ENCODE peak calls at places on chromosome 19, in ten cellular contexts. One of them, this sample, is unnamed.
A peak's percentile ranks its signal among the peaks of the same experiment; 100 is the strongest.

GRCh38 chr19:18996351-18996750 is 37.0 kb downstream of the SUGP2 start:
- DNase-seq in CD8-positive, alpha-beta memory T cell: no peak
- DNase-seq in endodermal cell: no peak
- DNase-seq in kidney: no peak
- DNase-seq in GM23338: no peak
- DNase-seq in adrenal gland: no peak
- DNase-seq in CD4-positive, CD25-positive, alpha-beta regulatory T cell: no peak
- DNase-seq in heart left ventricle: no peak
- DNase-seq in suprapubic skin: no peak
- DNase-seq in fibroblast of lung: no peak
- DNase-seq in this sample: no peak

GRCh38 chr19:41327499-41328156 is 17.7 kb downstream of the CCDC97 start:
- DNase-seq in suprapubic skin: peak; percentile 88
- DNase-seq in GM23338: peak; percentile 67
- DNase-seq in heart left ventricle: peak; percentile 83
- DNase-seq in CD8-positive, alpha-beta memory T cell: peak; percentile 97
- DNase-seq in fibroblast of lung: peak; percentile 22
- DNase-seq in CD4-positive, CD25-positive, alpha-beta regulatory T cell: peak; percentile 76
- DNase-seq in adrenal gland: peak; percentile 64
- DNase-seq in endodermal cell: peak; percentile 76
- DNase-seq in kidney: peak; percentile 95
- DNase-seq in this sample: peak; percentile 85

GRCh38 chr19:17530586-17530985 is 19.1 kb downstream of the PGLS start:
- DNase-seq in CD8-positive, alpha-beta memory T cell: no peak
- DNase-seq in suprapubic skin: no peak
- DNase-seq in endodermal cell: peak; percentile 86
- DNase-seq in CD4-positive, CD25-positive, alpha-beta regulatory T cell: no peak
- DNase-seq in kidney: no peak
- DNase-seq in heart left ventricle: no peak
- DNase-seq in GM23338: peak; percentile 73
- DNase-seq in fibroblast of lung: no peak
- DNase-seq in adrenal gland: no peak
- DNase-seq in this sample: no peak

GRCh38 chr19:19406878-19407639 is 1.6 kb downstream of the GATAD2A start:
- DNase-seq in kidney: no peak
- DNase-seq in adrenal gland: peak; percentile 65
- DNase-seq in endodermal cell: no peak
- DNase-seq in CD4-positive, CD25-positive, alpha-beta regulatory T cell: peak; percentile 47
- DNase-seq in GM23338: no peak
- DNase-seq in heart left ventricle: no peak
- DNase-seq in CD8-positive, alpha-beta memory T cell: peak; percentile 63
- DNase-seq in fibroblast of lung: peak; percentile 55
- DNase-seq in suprapubic skin: no peak
- DNase-seq in this sample: peak; percentile 52

GRCh38 chr19:18672606-18673337 is 10.7 kb upstream of the CRTC1 start:
- DNase-seq in kidney: no peak
- DNase-seq in CD8-positive, alpha-beta memory T cell: no peak
- DNase-seq in heart left ventricle: no peak
- DNase-seq in endodermal cell: no peak
- DNase-seq in fibroblast of lung: peak; percentile 86
- DNase-seq in adrenal gland: no peak
- DNase-seq in GM23338: peak; percentile 59
- DNase-seq in CD4-positive, CD25-positive, alpha-beta regulatory T cell: no peak
- DNase-seq in suprapubic skin: no peak
- DNase-seq in this sample: peak; percentile 27

GRCh38 chr19:43820098-43820860 is 6.8 kb upstream of the ZNF283 start:
- DNase-seq in CD4-positive, CD25-positive, alpha-beta regulatory T cell: peak; percentile 8
- DNase-seq in kidney: peak; percentile 77
- DNase-seq in fibroblast of lung: peak; percentile 66
- DNase-seq in endodermal cell: peak; percentile 58
- DNase-seq in adrenal gland: no peak
- DNase-seq in CD8-positive, alpha-beta memory T cell: no peak
- DNase-seq in suprapubic skin: no peak
- DNase-seq in GM23338: peak; percentile 91
- DNase-seq in heart left ventricle: peak; percentile 45
- DNase-seq in this sample: no peak

GRCh38 chr19:49613374-49613773 is 22.4 kb downstream of the PRR12 start:
- DNase-seq in CD8-positive, alpha-beta memory T cell: no peak
- DNase-seq in suprapubic skin: no peak
- DNase-seq in adrenal gland: peak; percentile 85
- DNase-seq in kidney: no peak
- DNase-seq in CD4-positive, CD25-positive, alpha-beta regulatory T cell: no peak
- DNase-seq in heart left ventricle: no peak
- DNase-seq in fibroblast of lung: peak; percentile 55
- DNase-seq in GM23338: no peak
- DNase-seq in endodermal cell: no peak
- DNase-seq in this sample: no peak

GRCh38 chr19:10290876-10291553 is 1.3 kb downstream of the ICAM5 start:
- DNase-seq in kidney: peak; percentile 94
- DNase-seq in heart left ventricle: no peak
- DNase-seq in GM23338: peak; percentile 76
- DNase-seq in CD8-positive, alpha-beta memory T cell: peak; percentile 71
- DNase-seq in adrenal gland: no peak
- DNase-seq in CD4-positive, CD25-positive, alpha-beta regulatory T cell: peak; percentile 40
- DNase-seq in suprapubic skin: no peak
- DNase-seq in fibroblast of lung: peak; percentile 40
- DNase-seq in endodermal cell: peak; percentile 82
- DNase-seq in this sample: peak; percentile 36

GRCh38 chr19:41299755-41300089 is 10.2 kb upstream of the CCDC97 start:
- DNase-seq in CD8-positive, alpha-beta memory T cell: peak; percentile 81
- DNase-seq in adrenal gland: peak; percentile 81
- DNase-seq in heart left ventricle: peak; percentile 79
- DNase-seq in CD4-positive, CD25-positive, alpha-beta regulatory T cell: peak; percentile 40
- DNase-seq in GM23338: no peak
- DNase-seq in kidney: no peak
- DNase-seq in suprapubic skin: no peak
- DNase-seq in fibroblast of lung: peak; percentile 87
- DNase-seq in endodermal cell: no peak
- DNase-seq in this sample: no peak

GRCh38 chr19:52725528-52725961 is 9.3 kb downstream of the ZNF611 start:
- DNase-seq in suprapubic skin: no peak
- DNase-seq in endodermal cell: no peak
- DNase-seq in adrenal gland: no peak
- DNase-seq in fibroblast of lung: no peak
- DNase-seq in kidney: no peak
- DNase-seq in heart left ventricle: no peak
- DNase-seq in GM23338: no peak
- DNase-seq in CD4-positive, CD25-positive, alpha-beta regulatory T cell: no peak
- DNase-seq in CD8-positive, alpha-beta memory T cell: no peak
- DNase-seq in this sample: no peak

GRCh38 chr19:55246462-55247451 is 12.1 kb downstream of the PPP6R1 start:
- DNase-seq in suprapubic skin: no peak
- DNase-seq in GM23338: no peak
- DNase-seq in endodermal cell: no peak
- DNase-seq in heart left ventricle: no peak
- DNase-seq in fibroblast of lung: no peak
- DNase-seq in CD8-positive, alpha-beta memory T cell: no peak
- DNase-seq in adrenal gland: no peak
- DNase-seq in kidney: peak; percentile 68
- DNase-seq in CD4-positive, CD25-positive, alpha-beta regulatory T cell: no peak
- DNase-seq in this sample: no peak

GRCh38 chr19:33601583-33601982 is 20.2 kb upstream of the CHST8 start:
- DNase-seq in endodermal cell: no peak
- DNase-seq in GM23338: no peak
- DNase-seq in CD4-positive, CD25-positive, alpha-beta regulatory T cell: no peak
- DNase-seq in kidney: no peak
- DNase-seq in suprapubic skin: no peak
- DNase-seq in CD8-positive, alpha-beta memory T cell: no peak
- DNase-seq in fibroblast of lung: no peak
- DNase-seq in heart left ventricle: no peak
- DNase-seq in adrenal gland: no peak
- DNase-seq in this sample: no peak
- H3K4me3 ChIP-seq in endodermal cell: no peak overlapping the region
- H3K4me3 ChIP-seq in GM23338: no peak overlapping the region
- H3K4me3 ChIP-seq in CD4-positive, CD25-positive, alpha-beta regulatory T cell: no peak overlapping the region
- H3K4me3 ChIP-seq in kidney: no peak overlapping the region
- H3K4me3 ChIP-seq in suprapubic skin: no peak overlapping the region
- H3K4me3 ChIP-seq in CD8-positive, alpha-beta memory T cell: no peak overlapping the region
- H3K4me3 ChIP-seq in fibroblast of lung: no peak overlapping the region
- H3K4me3 ChIP-seq in heart left ventricle: no peak overlapping the region
- H3K4me3 ChIP-seq in adrenal gland: no peak overlapping the region
- H3K4me3 ChIP-seq in this sample: no peak overlapping the region

DNA sequence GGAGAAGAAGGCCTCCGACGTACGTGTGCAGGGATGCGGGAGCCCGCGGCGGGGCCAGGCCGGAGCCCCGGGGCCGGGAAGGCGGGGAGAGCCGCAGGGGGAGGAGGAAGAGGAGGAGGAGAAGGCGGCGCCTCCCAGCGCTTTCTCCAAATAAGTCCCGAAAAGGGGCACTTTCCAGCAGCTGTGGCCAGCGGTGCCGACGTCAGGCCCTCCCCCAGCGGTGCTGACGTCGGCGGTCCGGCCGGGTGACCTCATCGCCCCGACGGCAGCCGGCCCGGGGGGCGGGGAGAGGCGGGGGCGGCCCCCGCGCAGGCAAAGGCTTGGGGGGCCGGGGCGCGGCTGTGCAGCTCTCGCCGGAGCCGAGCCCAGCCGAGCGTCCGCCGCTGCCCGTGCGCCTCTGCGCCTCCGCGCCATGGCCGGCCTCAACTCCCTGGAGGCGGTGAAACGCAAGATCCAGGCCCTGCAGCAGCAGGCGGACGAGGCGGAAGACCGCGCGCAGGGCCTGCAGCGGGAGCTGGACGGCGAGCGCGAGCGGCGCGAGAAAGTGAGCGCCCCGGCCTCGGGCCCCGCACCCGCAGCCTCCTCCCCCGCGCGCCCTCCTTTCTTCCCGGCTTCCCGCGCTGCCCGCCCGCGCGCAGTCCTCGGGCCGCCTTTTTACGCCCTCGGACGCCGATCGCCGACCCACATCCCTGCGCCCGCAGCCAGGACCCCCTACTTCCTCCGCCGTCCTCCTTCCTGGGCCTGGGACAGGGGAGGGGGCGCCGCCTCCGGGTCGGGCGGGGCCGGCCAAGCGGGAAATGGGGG is at the start of gene TPM4:
- DNase-seq in adrenal gland: peak; percentile 91
- DNase-seq in fibroblast of lung: peak; percentile 98
- DNase-seq in CD8-positive, alpha-beta memory T cell: peak; percentile 87
- DNase-seq in kidney: peak; percentile 98
- DNase-seq in endodermal cell: peak; percentile 96
- DNase-seq in suprapubic skin: peak; percentile 97
- DNase-seq in GM23338: peak; percentile 95
- DNase-seq in heart left ventricle: peak; percentile 95
- DNase-seq in CD4-positive, CD25-positive, alpha-beta regulatory T cell: peak; percentile 70
- DNase-seq in this sample: peak; percentile 82
- H3K36me3 ChIP-seq in adrenal gland: peaks cover 5% of the 10 kb centered on the region
- H3K36me3 ChIP-seq in fibroblast of lung: peaks cover 12% of the 10 kb centered on the region
- H3K36me3 ChIP-seq in CD8-positive, alpha-beta memory T cell: peaks cover 7% of the 10 kb centered on the region
- H3K36me3 ChIP-seq in kidney: no peaks in the 10 kb centered on the region
- H3K36me3 ChIP-seq in endodermal cell: peaks cover 33% of the 10 kb centered on the region
- H3K36me3 ChIP-seq in suprapubic skin: no peaks in the 10 kb centered on the region
- H3K36me3 ChIP-seq in GM23338: peaks cover 6% of the 10 kb centered on the region
- H3K36me3 ChIP-seq in heart left ventricle: peaks cover 10% of the 10 kb centered on the region
- H3K36me3 ChIP-seq in CD4-positive, CD25-positive, alpha-beta regulatory T cell: peaks cover 8% of the 10 kb centered on the region
- H3K36me3 ChIP-seq in this sample: peaks cover 18% of the 10 kb centered on the region

GRCh38 chr19:8192227-8192820 is 16.8 kb upstream of the CERS4 start:
- DNase-seq in endodermal cell: peak; percentile 72
- DNase-seq in CD8-positive, alpha-beta memory T cell: no peak
- DNase-seq in heart left ventricle: no peak
- DNase-seq in GM23338: peak; percentile 69
- DNase-seq in kidney: no peak
- DNase-seq in suprapubic skin: no peak
- DNase-seq in adrenal gland: no peak
- DNase-seq in CD4-positive, CD25-positive, alpha-beta regulatory T cell: no peak
- DNase-seq in fibroblast of lung: no peak
- DNase-seq in this sample: no peak

GRCh38 chr19:8196271-8196908 is 12.8 kb upstream of the CERS4 start:
- DNase-seq in fibroblast of lung: no peak
- DNase-seq in suprapubic skin: no peak
- DNase-seq in CD8-positive, alpha-beta memory T cell: no peak
- DNase-seq in CD4-positive, CD25-positive, alpha-beta regulatory T cell: no peak
- DNase-seq in adrenal gland: no peak
- DNase-seq in kidney: no peak
- DNase-seq in heart left ventricle: no peak
- DNase-seq in GM23338: no peak
- DNase-seq in endodermal cell: no peak
- DNase-seq in this sample: no peak

DNA sequence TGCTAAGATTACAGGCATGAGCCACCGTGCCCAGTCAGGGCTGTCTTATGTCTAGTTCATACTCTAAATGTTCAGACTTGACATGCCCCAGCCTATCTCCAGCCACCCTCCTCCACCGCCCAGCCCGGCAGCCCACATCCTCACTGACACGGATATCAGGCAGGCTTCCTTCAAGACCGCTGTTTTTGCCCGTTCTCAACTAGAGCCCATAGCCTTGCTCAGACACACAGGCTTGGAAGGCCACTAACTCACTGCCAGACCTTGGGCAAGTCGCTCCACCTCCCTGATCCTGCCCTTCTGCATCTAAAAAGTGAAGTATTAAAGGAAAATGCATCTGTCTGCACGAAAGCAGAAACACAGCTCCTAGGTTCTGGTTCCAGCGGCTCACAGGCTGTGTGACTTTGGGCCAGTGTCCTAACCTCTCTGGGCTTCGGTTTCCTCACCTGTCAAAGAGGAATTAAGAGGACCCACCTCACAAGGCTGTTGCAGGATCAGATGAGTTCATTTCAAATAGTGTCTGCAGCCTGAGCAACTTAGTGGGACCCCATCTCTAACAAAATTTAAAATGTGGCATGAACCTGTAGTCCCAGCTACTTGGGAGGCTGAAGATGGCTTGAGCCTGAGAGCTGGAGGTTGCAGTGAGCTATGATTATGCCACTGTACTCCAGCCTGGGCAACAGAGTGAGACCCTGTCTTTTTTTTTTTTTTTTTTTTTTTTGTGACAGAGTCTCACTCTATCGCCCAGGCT is 14.5 kb upstream of the CERS4 start:
- DNase-seq in CD8-positive, alpha-beta memory T cell: peak; percentile 76
- DNase-seq in suprapubic skin: no peak
- DNase-seq in GM23338: no peak
- DNase-seq in kidney: no peak
- DNase-seq in heart left ventricle: peak; percentile 23
- DNase-seq in CD4-positive, CD25-positive, alpha-beta regulatory T cell: peak; percentile 63
- DNase-seq in adrenal gland: no peak
- DNase-seq in endodermal cell: peak; percentile 53
- DNase-seq in fibroblast of lung: no peak
- DNase-seq in this sample: no peak
- H3K4me3 ChIP-seq in CD8-positive, alpha-beta memory T cell: peak overlapping the region; percentile 8
- H3K4me3 ChIP-seq in suprapubic skin: no peak overlapping the region
- H3K4me3 ChIP-seq in GM23338: no peak overlapping the region
- H3K4me3 ChIP-seq in kidney: no peak overlapping the region
- H3K4me3 ChIP-seq in heart left ventricle: peak overlapping the region; percentile 32
- H3K4me3 ChIP-seq in CD4-positive, CD25-positive, alpha-beta regulatory T cell: peak overlapping the region; percentile 62
- H3K4me3 ChIP-seq in adrenal gland: no peak overlapping the region
- H3K4me3 ChIP-seq in endodermal cell: no peak overlapping the region
- H3K4me3 ChIP-seq in fibroblast of lung: no peak overlapping the region
- H3K4me3 ChIP-seq in this sample: no peak overlapping the region

DNA sequence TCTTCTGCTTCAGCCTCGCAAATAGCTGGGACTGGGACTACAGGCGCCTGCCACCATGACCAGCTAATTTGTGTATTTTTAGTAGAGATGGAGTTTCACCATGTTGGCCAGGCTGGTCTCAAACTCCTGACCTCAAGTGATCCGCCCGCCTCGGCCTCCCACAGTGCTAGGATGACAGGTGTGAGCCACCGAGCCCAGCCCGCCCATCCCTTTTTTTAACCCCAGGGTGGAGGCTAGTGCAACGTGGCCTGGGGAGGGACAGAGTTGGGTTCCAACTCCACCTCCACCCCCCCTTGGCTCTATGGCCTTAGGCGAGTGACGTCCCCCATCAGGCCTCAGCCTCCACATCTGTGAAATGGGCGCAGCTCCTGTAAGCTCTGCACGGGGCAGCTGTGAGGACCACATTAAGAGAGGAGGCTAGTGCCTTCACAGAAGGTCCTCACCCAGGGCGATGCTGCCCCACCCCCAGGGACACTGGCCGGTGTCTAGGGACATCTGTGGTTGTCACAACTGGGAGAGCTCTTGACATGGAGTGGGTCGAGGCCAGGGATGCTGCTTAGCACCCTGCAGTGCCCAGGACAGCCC is 37.7 kb downstream of the SMIM24 start:
- DNase-seq in GM23338: no peak
- DNase-seq in fibroblast of lung: no peak
- DNase-seq in endodermal cell: no peak
- DNase-seq in suprapubic skin: no peak
- DNase-seq in kidney: no peak
- DNase-seq in adrenal gland: no peak
- DNase-seq in CD4-positive, CD25-positive, alpha-beta regulatory T cell: no peak
- DNase-seq in CD8-positive, alpha-beta memory T cell: no peak
- DNase-seq in heart left ventricle: no peak
- DNase-seq in this sample: no peak
- H3K36me3 ChIP-seq in GM23338: no peaks in the 10 kb centered on the region
- H3K36me3 ChIP-seq in fibroblast of lung: peaks cover 26% of the 10 kb centered on the region
- H3K36me3 ChIP-seq in endodermal cell: no peaks in the 10 kb centered on the region
- H3K36me3 ChIP-seq in suprapubic skin: peaks cover 69% of the 10 kb centered on the region
- H3K36me3 ChIP-seq in kidney: peaks cover 8% of the 10 kb centered on the region
- H3K36me3 ChIP-seq in adrenal gland: peaks cover 71% of the 10 kb centered on the region
- H3K36me3 ChIP-seq in CD4-positive, CD25-positive, alpha-beta regulatory T cell: no peaks in the 10 kb centered on the region
- H3K36me3 ChIP-seq in CD8-positive, alpha-beta memory T cell: no peaks in the 10 kb centered on the region
- H3K36me3 ChIP-seq in heart left ventricle: peaks cover 60% of the 10 kb centered on the region
- H3K36me3 ChIP-seq in this sample: peaks cover 31% of the 10 kb centered on the region